ENCODE peak calls at places on chromosomes 7 and 10, in five cellular contexts. One of them, this sample, is unnamed.

GRCh38 chr10:51747211-51747610 is 47.8 kb upstream of the CSTF2T start:
- DNase-seq in caudate nucleus: no peak
- DNase-seq in left ventricle myocardium inferior: no peak
- DNase-seq in A549: no peak
- DNase-seq in lower lobe of right lung: no peak
- DNase-seq in this sample: no peak

GRCh38 chr7:128352636-128353035 is 8.9 kb downstream of the PRRT4 start:
- DNase-seq in caudate nucleus: no peak
- DNase-seq in left ventricle myocardium inferior: no peak
- DNase-seq in A549: no peak
- DNase-seq in lower lobe of right lung: no peak
- DNase-seq in this sample: no peak

GRCh38 chr10:32259551-32259950 is 87.4 kb downstream of the EPC1 start:
- DNase-seq in caudate nucleus: no peak
- DNase-seq in left ventricle myocardium inferior: no peak
- DNase-seq in A549: no peak
- DNase-seq in lower lobe of right lung: no peak
- DNase-seq in this sample: no peak

GRCh38 chr10:100858742-100859141 is 54.0 kb upstream of the SLF2 start:
- DNase-seq in caudate nucleus: peak
- DNase-seq in left ventricle myocardium inferior: no peak
- DNase-seq in A549: no peak
- DNase-seq in lower lobe of right lung: no peak
- DNase-seq in this sample: no peak

GRCh38 chr7:74002474-74003017 is 25.4 kb upstream of the ELN start:
- DNase-seq in caudate nucleus: no peak
- DNase-seq in left ventricle myocardium inferior: peak
- DNase-seq in A549: peak
- DNase-seq in lower lobe of right lung: peak
- DNase-seq in this sample: no peak

GRCh38 chr10:33314788-33315561 is 19.5 kb downstream of the NRP1 start:
- DNase-seq in caudate nucleus: no peak
- DNase-seq in left ventricle myocardium inferior: no peak
- DNase-seq in A549: no peak
- DNase-seq in lower lobe of right lung: no peak
- DNase-seq in this sample: no peak

GRCh38 chr7:116403265-116403664 is 96.3 kb upstream of the CAV2 start:
- DNase-seq in caudate nucleus: no peak
- DNase-seq in left ventricle myocardium inferior: no peak
- DNase-seq in A549: no peak
- DNase-seq in lower lobe of right lung: no peak
- DNase-seq in this sample: no peak

GRCh38 chr7:157576415-157576814 is 239.6 kb downstream of the DNAJB6 start:
- DNase-seq in caudate nucleus: no peak
- DNase-seq in left ventricle myocardium inferior: no peak
- DNase-seq in A549: no peak
- DNase-seq in lower lobe of right lung: peak
- DNase-seq in this sample: no peak

GRCh38 chr7:93697901-93698300 is 123.4 kb upstream of the CALCR start:
- DNase-seq in caudate nucleus: no peak
- DNase-seq in left ventricle myocardium inferior: no peak
- DNase-seq in A549: no peak
- DNase-seq in lower lobe of right lung: no peak
- DNase-seq in this sample: no peak

GRCh38 chr7:126657599-126658358 is 595.0 kb downstream of the GRM8 start:
- DNase-seq in caudate nucleus: no peak
- DNase-seq in left ventricle myocardium inferior: no peak
- DNase-seq in A549: no peak
- DNase-seq in lower lobe of right lung: no peak
- DNase-seq in this sample: no peak

GRCh38 chr7:159012353-159013069 is 132.2 kb downstream of the VIPR2 start:
- DNase-seq in caudate nucleus: no peak
- DNase-seq in left ventricle myocardium inferior: peak
- DNase-seq in A549: no peak
- DNase-seq in lower lobe of right lung: peak
- DNase-seq in this sample: no peak

GRCh38 chr10:122514045-122514840 is 46.3 kb upstream of the DMBT1 start:
- DNase-seq in caudate nucleus: no peak
- DNase-seq in left ventricle myocardium inferior: no peak
- DNase-seq in A549: no peak
- DNase-seq in lower lobe of right lung: no peak
- DNase-seq in this sample: no peak

GRCh38 chr10:58157076-58157766 is 110.5 kb downstream of the IPMK start:
- DNase-seq in caudate nucleus: no peak
- DNase-seq in left ventricle myocardium inferior: no peak
- DNase-seq in A549: no peak
- DNase-seq in lower lobe of right lung: no peak
- DNase-seq in this sample: no peak

GRCh38 chr10:33706746-33707145 is 372.3 kb upstream of the NRP1 start:
- DNase-seq in caudate nucleus: no peak
- DNase-seq in left ventricle myocardium inferior: no peak
- DNase-seq in A549: no peak
- DNase-seq in lower lobe of right lung: no peak
- DNase-seq in this sample: no peak

GRCh38 chr10:68869623-68870022 is 31.5 kb upstream of the DDX50 start:
- DNase-seq in caudate nucleus: no peak
- DNase-seq in left ventricle myocardium inferior: no peak
- DNase-seq in A549: no peak
- DNase-seq in lower lobe of right lung: no peak
- DNase-seq in this sample: no peak

GRCh38 chr10:110918269-110918632 is 729 bp downstream of the BBIP1 start:
- DNase-seq in caudate nucleus: no peak
- DNase-seq in left ventricle myocardium inferior: peak
- DNase-seq in A549: peak
- DNase-seq in lower lobe of right lung: peak
- DNase-seq in this sample: no peak

GRCh38 chr10:101609481-101609880 is 21.4 kb downstream of the DPCD start:
- DNase-seq in caudate nucleus: no peak
- DNase-seq in left ventricle myocardium inferior: no peak
- DNase-seq in A549: no peak
- DNase-seq in lower lobe of right lung: no peak
- DNase-seq in this sample: no peak

GRCh38 chr10:104548090-104548489 is 93.0 kb upstream of the SORCS3 start:
- DNase-seq in caudate nucleus: no peak
- DNase-seq in left ventricle myocardium inferior: no peak
- DNase-seq in A549: no peak
- DNase-seq in lower lobe of right lung: no peak
- DNase-seq in this sample: no peak

GRCh38 chr10:86821600-86821999 is 65.2 kb downstream of the BMPR1A start:
- DNase-seq in caudate nucleus: no peak
- DNase-seq in left ventricle myocardium inferior: no peak
- DNase-seq in A549: no peak
- DNase-seq in lower lobe of right lung: no peak
- DNase-seq in this sample: no peak

GRCh38 chr7:127177156-127177555 is 75.6 kb downstream of the GRM8 start:
- DNase-seq in caudate nucleus: no peak
- DNase-seq in left ventricle myocardium inferior: no peak
- DNase-seq in A549: no peak
- DNase-seq in lower lobe of right lung: no peak
- DNase-seq in this sample: no peak

GRCh38 chr10:119680050-119680449 is 28.9 kb downstream of the BAG3 start:
- DNase-seq in caudate nucleus: no peak
- DNase-seq in left ventricle myocardium inferior: no peak
- DNase-seq in A549: peak
- DNase-seq in lower lobe of right lung: no peak
- DNase-seq in this sample: no peak

GRCh38 chr10:124097883-124098282 is 4.5 kb upstream of the CHST15 start:
- DNase-seq in caudate nucleus: no peak
- DNase-seq in left ventricle myocardium inferior: no peak
- DNase-seq in A549: no peak
- DNase-seq in lower lobe of right lung: no peak
- DNase-seq in this sample: no peak

GRCh38 chr10:115001506-115002381 is 63.7 kb downstream of the TRUB1 start:
- DNase-seq in caudate nucleus: no peak
- DNase-seq in left ventricle myocardium inferior: no peak
- DNase-seq in A549: no peak
- DNase-seq in lower lobe of right lung: no peak
- DNase-seq in this sample: no peak

GRCh38 chr10:59750155-59750945 is 2.9 kb downstream of the MRLN start:
- DNase-seq in caudate nucleus: no peak
- DNase-seq in left ventricle myocardium inferior: no peak
- DNase-seq in A549: no peak
- DNase-seq in lower lobe of right lung: no peak
- DNase-seq in this sample: no peak

GRCh38 chr10:129126955-129127354 is 340.1 kb upstream of the MGMT start:
- DNase-seq in caudate nucleus: no peak
- DNase-seq in left ventricle myocardium inferior: no peak
- DNase-seq in A549: no peak
- DNase-seq in lower lobe of right lung: no peak
- DNase-seq in this sample: no peak

GRCh38 chr10:33666686-33667480 is 332.4 kb upstream of the NRP1 start:
- DNase-seq in caudate nucleus: no peak
- DNase-seq in left ventricle myocardium inferior: no peak
- DNase-seq in A549: no peak
- DNase-seq in lower lobe of right lung: no peak
- DNase-seq in this sample: no peak

GRCh38 chr7:131157530-131158243 is 170.0 kb upstream of the MKLN1 start:
- DNase-seq in caudate nucleus: no peak
- DNase-seq in left ventricle myocardium inferior: no peak
- DNase-seq in A549: no peak
- DNase-seq in lower lobe of right lung: peak
- DNase-seq in this sample: no peak

GRCh38 chr10:72783290-72783689 is 91.3 kb downstream of the MCU start:
- DNase-seq in caudate nucleus: no peak
- DNase-seq in left ventricle myocardium inferior: no peak
- DNase-seq in A549: no peak
- DNase-seq in lower lobe of right lung: no peak
- DNase-seq in this sample: no peak

GRCh38 chr10:57864789-57865676 is 402.7 kb downstream of the IPMK start:
- DNase-seq in caudate nucleus: no peak
- DNase-seq in left ventricle myocardium inferior: no peak
- DNase-seq in A549: no peak
- DNase-seq in lower lobe of right lung: no peak
- DNase-seq in this sample: no peak

GRCh38 chr10:17233534-17233933 is 5.5 kb downstream of the VIM start:
- DNase-seq in caudate nucleus: no peak
- DNase-seq in left ventricle myocardium inferior: peak
- DNase-seq in A549: no peak
- DNase-seq in lower lobe of right lung: no peak
- DNase-seq in this sample: no peak

GRCh38 chr10:100811752-100812750 is 66.7 kb downstream of the PAX2 start:
- DNase-seq in caudate nucleus: no peak
- DNase-seq in left ventricle myocardium inferior: no peak
- DNase-seq in A549: no peak
- DNase-seq in lower lobe of right lung: no peak
- DNase-seq in this sample: no peak

GRCh38 chr10:48440771-48441170 is 134.3 kb downstream of the MAPK8 start:
- DNase-seq in caudate nucleus: no peak
- DNase-seq in left ventricle myocardium inferior: no peak
- DNase-seq in A549: no peak
- DNase-seq in lower lobe of right lung: no peak
- DNase-seq in this sample: no peak

This sample was measured in activated T-helper 1 cell treated with anti-CD3 and anti-CD28 coated beads, Interleukin-2, amount 50 U/mL, for 16 hours.